ENCODE peak calls at places on chromosomes 7 and 10, in ten cellular contexts. One of them, this sample, is unnamed.
A peak's percentile ranks its signal among the peaks of the same experiment; 100 is the strongest.

GRCh38 chr10:24390146-24390700 is 181.3 kb downstream of the KIAA1217 start:
- DNase-seq in transverse colon: no peak
- DNase-seq in T-helper 1 cell: no peak
- DNase-seq in NCI-H146: no peak
- DNase-seq in AG09319: no peak
- DNase-seq in RPMI8226: no peak
- DNase-seq in H54: no peak
- DNase-seq in HuH-7.5: no peak
- DNase-seq in frontal cortex: no peak
- DNase-seq in mesothelial cell of epicardium: no peak
- DNase-seq in this sample: no peak

GRCh38 chr10:71225291-71226058 is 13.1 kb downstream of the UNC5B start:
- DNase-seq in transverse colon: no peak
- DNase-seq in mesothelial cell of epicardium: no peak
- DNase-seq in T-helper 1 cell: no peak
- DNase-seq in NCI-H146: no peak
- DNase-seq in frontal cortex: no peak
- DNase-seq in AG09319: no peak
- DNase-seq in HuH-7.5: no peak
- DNase-seq in H54: no peak
- DNase-seq in RPMI8226: no peak
- DNase-seq in this sample: no peak

GRCh38 chr10:119246862-119247549 is 39.6 kb downstream of the GRK5 start:
- DNase-seq in frontal cortex: no peak
- DNase-seq in NCI-H146: no peak
- DNase-seq in H54: no peak
- DNase-seq in AG09319: peak; percentile 90
- DNase-seq in HuH-7.5: no peak
- DNase-seq in transverse colon: no peak
- DNase-seq in mesothelial cell of epicardium: no peak
- DNase-seq in T-helper 1 cell: no peak
- DNase-seq in RPMI8226: no peak
- DNase-seq in this sample: no peak

GRCh38 chr7:11185179-11185578 is 211.5 kb downstream of the PHF14 start:
- DNase-seq in HuH-7.5: no peak
- DNase-seq in mesothelial cell of epicardium: no peak
- DNase-seq in AG09319: no peak
- DNase-seq in frontal cortex: no peak
- DNase-seq in NCI-H146: no peak
- DNase-seq in T-helper 1 cell: no peak
- DNase-seq in RPMI8226: no peak
- DNase-seq in H54: no peak
- DNase-seq in transverse colon: no peak
- DNase-seq in this sample: no peak

GRCh38 chr7:124208173-124208572 is 175.3 kb upstream of the TMEM229A start:
- DNase-seq in H54: no peak
- DNase-seq in AG09319: no peak
- DNase-seq in NCI-H146: no peak
- DNase-seq in frontal cortex: no peak
- DNase-seq in transverse colon: no peak
- DNase-seq in HuH-7.5: no peak
- DNase-seq in RPMI8226: no peak
- DNase-seq in T-helper 1 cell: no peak
- DNase-seq in mesothelial cell of epicardium: no peak
- DNase-seq in this sample: no peak

GRCh38 chr10:88800152-88801125 is 2.1 kb upstream of the LIPM start:
- DNase-seq in transverse colon: no peak
- DNase-seq in H54: no peak
- DNase-seq in NCI-H146: no peak
- DNase-seq in mesothelial cell of epicardium: no peak
- DNase-seq in RPMI8226: no peak
- DNase-seq in frontal cortex: no peak
- DNase-seq in AG09319: no peak
- DNase-seq in T-helper 1 cell: no peak
- DNase-seq in HuH-7.5: no peak
- DNase-seq in this sample: no peak

GRCh38 chr7:128869138-128869943 is 6.7 kb downstream of the ATP6V1F start:
- DNase-seq in NCI-H146: peak; percentile 87
- DNase-seq in mesothelial cell of epicardium: peak; percentile 64
- DNase-seq in H54: no peak
- DNase-seq in frontal cortex: peak; percentile 68
- DNase-seq in AG09319: no peak
- DNase-seq in RPMI8226: peak; percentile 86
- DNase-seq in HuH-7.5: peak; percentile 73
- DNase-seq in transverse colon: peak; percentile 74
- DNase-seq in T-helper 1 cell: peak; percentile 34
- DNase-seq in this sample: peak; percentile 84

GRCh38 chr10:78523453-78523852 is 489.8 kb downstream of the RPS24 start:
- DNase-seq in frontal cortex: no peak
- DNase-seq in transverse colon: no peak
- DNase-seq in HuH-7.5: no peak
- DNase-seq in H54: no peak
- DNase-seq in mesothelial cell of epicardium: peak; percentile 5
- DNase-seq in RPMI8226: no peak
- DNase-seq in AG09319: no peak
- DNase-seq in NCI-H146: no peak
- DNase-seq in T-helper 1 cell: no peak
- DNase-seq in this sample: no peak

GRCh38 chr10:2464476-2464875 is 602.9 kb upstream of the PFKP start:
- DNase-seq in H54: no peak
- DNase-seq in NCI-H146: no peak
- DNase-seq in mesothelial cell of epicardium: no peak
- DNase-seq in frontal cortex: no peak
- DNase-seq in transverse colon: no peak
- DNase-seq in T-helper 1 cell: no peak
- DNase-seq in AG09319: no peak
- DNase-seq in RPMI8226: no peak
- DNase-seq in HuH-7.5: no peak
- DNase-seq in this sample: no peak

GRCh38 chr7:880450-880849 is 4.1 kb downstream of the GET4 start:
- DNase-seq in frontal cortex: no peak
- DNase-seq in AG09319: no peak
- DNase-seq in NCI-H146: no peak
- DNase-seq in T-helper 1 cell: no peak
- DNase-seq in RPMI8226: no peak
- DNase-seq in mesothelial cell of epicardium: no peak
- DNase-seq in H54: no peak
- DNase-seq in HuH-7.5: no peak
- DNase-seq in transverse colon: no peak
- DNase-seq in this sample: peak; percentile 54

GRCh38 chr7:158910254-158911053 is 54.1 kb downstream of the DYNC2I1 start:
- DNase-seq in T-helper 1 cell: no peak
- DNase-seq in AG09319: no peak
- DNase-seq in NCI-H146: no peak
- DNase-seq in HuH-7.5: no peak
- DNase-seq in frontal cortex: no peak
- DNase-seq in H54: no peak
- DNase-seq in RPMI8226: no peak
- DNase-seq in transverse colon: no peak
- DNase-seq in mesothelial cell of epicardium: no peak
- DNase-seq in this sample: no peak

GRCh38 chr7:30708412-30708811 is 26.2 kb upstream of the CRHR2 start:
- DNase-seq in transverse colon: no peak
- DNase-seq in NCI-H146: no peak
- DNase-seq in T-helper 1 cell: no peak
- DNase-seq in HuH-7.5: no peak
- DNase-seq in frontal cortex: no peak
- DNase-seq in H54: no peak
- DNase-seq in RPMI8226: no peak
- DNase-seq in mesothelial cell of epicardium: no peak
- DNase-seq in AG09319: no peak
- DNase-seq in this sample: no peak

GRCh38 chr10:75487087-75487784 is 55.8 kb downstream of the LRMDA start:
- DNase-seq in HuH-7.5: no peak
- DNase-seq in mesothelial cell of epicardium: no peak
- DNase-seq in NCI-H146: no peak
- DNase-seq in RPMI8226: no peak
- DNase-seq in transverse colon: no peak
- DNase-seq in T-helper 1 cell: no peak
- DNase-seq in AG09319: no peak
- DNase-seq in frontal cortex: no peak
- DNase-seq in H54: no peak
- DNase-seq in this sample: no peak

GRCh38 chr7:129859188-129859587 is 93.6 kb downstream of the UBE2H start:
- DNase-seq in AG09319: no peak
- DNase-seq in transverse colon: no peak
- DNase-seq in RPMI8226: no peak
- DNase-seq in HuH-7.5: no peak
- DNase-seq in NCI-H146: no peak
- DNase-seq in H54: no peak
- DNase-seq in mesothelial cell of epicardium: no peak
- DNase-seq in frontal cortex: no peak
- DNase-seq in T-helper 1 cell: no peak
- DNase-seq in this sample: no peak

GRCh38 chr7:633381-634018 is 93.0 kb upstream of the DNAAF5 start:
- DNase-seq in HuH-7.5: no peak
- DNase-seq in RPMI8226: no peak
- DNase-seq in AG09319: no peak
- DNase-seq in mesothelial cell of epicardium: no peak
- DNase-seq in H54: no peak
- DNase-seq in NCI-H146: no peak
- DNase-seq in transverse colon: no peak
- DNase-seq in frontal cortex: no peak
- DNase-seq in T-helper 1 cell: no peak
- DNase-seq in this sample: no peak

GRCh38 chr7:18978108-18978495 is 139.3 kb downstream of the TWIST1 start:
- DNase-seq in mesothelial cell of epicardium: no peak
- DNase-seq in transverse colon: no peak
- DNase-seq in NCI-H146: no peak
- DNase-seq in HuH-7.5: no peak
- DNase-seq in AG09319: peak; percentile 60
- DNase-seq in RPMI8226: no peak
- DNase-seq in H54: peak; percentile 55
- DNase-seq in frontal cortex: no peak
- DNase-seq in T-helper 1 cell: no peak
- DNase-seq in this sample: no peak

GRCh38 chr7:17434841-17435692 is 136.6 kb downstream of the AHR start:
- DNase-seq in HuH-7.5: no peak
- DNase-seq in T-helper 1 cell: no peak
- DNase-seq in frontal cortex: no peak
- DNase-seq in AG09319: no peak
- DNase-seq in mesothelial cell of epicardium: no peak
- DNase-seq in NCI-H146: peak; percentile 93
- DNase-seq in H54: no peak
- DNase-seq in RPMI8226: no peak
- DNase-seq in transverse colon: no peak
- DNase-seq in this sample: no peak

GRCh38 chr10:43861966-43862751 is 213.5 kb upstream of the ZNF32 start:
- DNase-seq in RPMI8226: no peak
- DNase-seq in T-helper 1 cell: no peak
- DNase-seq in H54: peak; percentile 50
- DNase-seq in AG09319: peak; percentile 96
- DNase-seq in NCI-H146: no peak
- DNase-seq in mesothelial cell of epicardium: no peak
- DNase-seq in frontal cortex: no peak
- DNase-seq in HuH-7.5: no peak
- DNase-seq in transverse colon: no peak
- DNase-seq in this sample: no peak

GRCh38 chr7:138032775-138033174 is 30.9 kb upstream of the CREB3L2 start:
- DNase-seq in HuH-7.5: no peak
- DNase-seq in transverse colon: no peak
- DNase-seq in H54: no peak
- DNase-seq in AG09319: no peak
- DNase-seq in frontal cortex: no peak
- DNase-seq in RPMI8226: no peak
- DNase-seq in NCI-H146: no peak
- DNase-seq in mesothelial cell of epicardium: no peak
- DNase-seq in T-helper 1 cell: no peak
- DNase-seq in this sample: no peak

GRCh38 chr7:142812437-142813215 is 41.9 kb downstream of the PRSS2 start:
- DNase-seq in transverse colon: no peak
- DNase-seq in AG09319: no peak
- DNase-seq in T-helper 1 cell: no peak
- DNase-seq in mesothelial cell of epicardium: no peak
- DNase-seq in H54: no peak
- DNase-seq in NCI-H146: no peak
- DNase-seq in HuH-7.5: no peak
- DNase-seq in frontal cortex: no peak
- DNase-seq in RPMI8226: no peak
- DNase-seq in this sample: no peak

GRCh38 chr10:11173062-11173461 is 155.4 kb downstream of the CELF2 start:
- DNase-seq in H54: no peak
- DNase-seq in frontal cortex: no peak
- DNase-seq in mesothelial cell of epicardium: no peak
- DNase-seq in HuH-7.5: no peak
- DNase-seq in NCI-H146: no peak
- DNase-seq in AG09319: no peak
- DNase-seq in transverse colon: no peak
- DNase-seq in T-helper 1 cell: peak; percentile 14
- DNase-seq in RPMI8226: no peak
- DNase-seq in this sample: no peak

GRCh38 chr10:43594944-43595589 is 11.2 kb upstream of the ZNF485 start:
- DNase-seq in frontal cortex: no peak
- DNase-seq in NCI-H146: no peak
- DNase-seq in H54: no peak
- DNase-seq in AG09319: no peak
- DNase-seq in T-helper 1 cell: no peak
- DNase-seq in transverse colon: no peak
- DNase-seq in mesothelial cell of epicardium: no peak
- DNase-seq in RPMI8226: peak; percentile 54
- DNase-seq in HuH-7.5: no peak
- DNase-seq in this sample: no peak

GRCh38 chr10:132430861-132431271 is 33.9 kb downstream of the PWWP2B start:
- DNase-seq in RPMI8226: no peak
- DNase-seq in HuH-7.5: no peak
- DNase-seq in frontal cortex: no peak
- DNase-seq in transverse colon: no peak
- DNase-seq in H54: no peak
- DNase-seq in mesothelial cell of epicardium: no peak
- DNase-seq in AG09319: no peak
- DNase-seq in NCI-H146: no peak
- DNase-seq in T-helper 1 cell: no peak
- DNase-seq in this sample: peak; percentile 69

GRCh38 chr10:77105756-77106155 is 531.9 kb downstream of the KCNMA1 start:
- DNase-seq in NCI-H146: no peak
- DNase-seq in transverse colon: no peak
- DNase-seq in RPMI8226: no peak
- DNase-seq in frontal cortex: no peak
- DNase-seq in mesothelial cell of epicardium: no peak
- DNase-seq in H54: no peak
- DNase-seq in AG09319: peak; percentile 84
- DNase-seq in T-helper 1 cell: no peak
- DNase-seq in HuH-7.5: no peak
- DNase-seq in this sample: no peak

GRCh38 chr7:133984023-133984422 is 143.1 kb upstream of the LRGUK start:
- DNase-seq in transverse colon: no peak
- DNase-seq in T-helper 1 cell: no peak
- DNase-seq in HuH-7.5: no peak
- DNase-seq in NCI-H146: peak; percentile 45
- DNase-seq in AG09319: no peak
- DNase-seq in mesothelial cell of epicardium: no peak
- DNase-seq in H54: no peak
- DNase-seq in RPMI8226: no peak
- DNase-seq in frontal cortex: no peak
- DNase-seq in this sample: no peak

GRCh38 chr7:93558705-93559614 is 15.6 kb downstream of the CALCR start:
- DNase-seq in H54: no peak
- DNase-seq in T-helper 1 cell: no peak
- DNase-seq in HuH-7.5: no peak
- DNase-seq in AG09319: no peak
- DNase-seq in RPMI8226: no peak
- DNase-seq in NCI-H146: no peak
- DNase-seq in mesothelial cell of epicardium: no peak
- DNase-seq in transverse colon: no peak
- DNase-seq in frontal cortex: no peak
- DNase-seq in this sample: no peak

GRCh38 chr7:157527235-157527634 is 190.4 kb downstream of the DNAJB6 start:
- DNase-seq in transverse colon: no peak
- DNase-seq in RPMI8226: no peak
- DNase-seq in mesothelial cell of epicardium: no peak
- DNase-seq in HuH-7.5: no peak
- DNase-seq in AG09319: no peak
- DNase-seq in T-helper 1 cell: no peak
- DNase-seq in frontal cortex: no peak
- DNase-seq in H54: no peak
- DNase-seq in NCI-H146: peak; percentile 11
- DNase-seq in this sample: no peak

GRCh38 chr7:87712571-87712970 is 84.4 kb downstream of the RUNDC3B start:
- DNase-seq in mesothelial cell of epicardium: no peak
- DNase-seq in RPMI8226: no peak
- DNase-seq in transverse colon: no peak
- DNase-seq in H54: no peak
- DNase-seq in AG09319: no peak
- DNase-seq in frontal cortex: no peak
- DNase-seq in NCI-H146: no peak
- DNase-seq in T-helper 1 cell: no peak
- DNase-seq in HuH-7.5: no peak
- DNase-seq in this sample: no peak

This sample was measured in pancreas.